ENCODE peak calls at places on chromosomes 2 and 18, in eight cellular contexts. One of them, this sample, is unnamed.
A peak's percentile ranks its signal among the peaks of the same experiment; 100 is the strongest.

GRCh38 chr2:233289590-233290424 is 17.8 kb upstream of the SAG start:
- DNase-seq in NCI-H1092 treated with DMSO at 0.1 percent for 48 hours: no peak
- DNase-seq in frontal cortex: no peak
- DNase-seq in activated CD8-positive, alpha-beta memory T cell treated with anti-CD3 and anti-CD28 coated beads for 24 hours: no peak
- DNase-seq in SK-MEL-5: peak; percentile 80
- DNase-seq in fibroblast of mammary gland: no peak
- DNase-seq in Daoy: no peak
- DNase-seq in body of pancreas: no peak
- DNase-seq in this sample: no peak

GRCh38 chr18:23038712-23039111 is 96.6 kb upstream of the CABLES1 start:
- DNase-seq in fibroblast of mammary gland: peak; percentile 69
- DNase-seq in frontal cortex: no peak
- DNase-seq in NCI-H1092 treated with DMSO at 0.1 percent for 48 hours: no peak
- DNase-seq in body of pancreas: no peak
- DNase-seq in Daoy: peak; percentile 55
- DNase-seq in activated CD8-positive, alpha-beta memory T cell treated with anti-CD3 and anti-CD28 coated beads for 24 hours: no peak
- DNase-seq in SK-MEL-5: peak; percentile 75
- DNase-seq in this sample: no peak

GRCh38 chr2:187078297-187078696 is 229.3 kb upstream of the ZSWIM2 start:
- DNase-seq in fibroblast of mammary gland: peak; percentile 68
- DNase-seq in frontal cortex: no peak
- DNase-seq in NCI-H1092 treated with DMSO at 0.1 percent for 48 hours: no peak
- DNase-seq in SK-MEL-5: no peak
- DNase-seq in activated CD8-positive, alpha-beta memory T cell treated with anti-CD3 and anti-CD28 coated beads for 24 hours: no peak
- DNase-seq in Daoy: peak; percentile 5
- DNase-seq in body of pancreas: no peak
- DNase-seq in this sample: no peak

GRCh38 chr2:113886479-113887383 is 3.2 kb upstream of the ACTR3 start:
- DNase-seq in Daoy: peak; percentile 90
- DNase-seq in NCI-H1092 treated with DMSO at 0.1 percent for 48 hours: no peak
- DNase-seq in body of pancreas: peak; percentile 66
- DNase-seq in activated CD8-positive, alpha-beta memory T cell treated with anti-CD3 and anti-CD28 coated beads for 24 hours: peak; percentile 69
- DNase-seq in frontal cortex: no peak
- DNase-seq in SK-MEL-5: peak; percentile 27
- DNase-seq in fibroblast of mammary gland: peak; percentile 91
- DNase-seq in this sample: no peak

GRCh38 chr2:1559589-1560175 is 146.4 kb downstream of the TPO start:
- DNase-seq in NCI-H1092 treated with DMSO at 0.1 percent for 48 hours: no peak
- DNase-seq in Daoy: no peak
- DNase-seq in fibroblast of mammary gland: no peak
- DNase-seq in activated CD8-positive, alpha-beta memory T cell treated with anti-CD3 and anti-CD28 coated beads for 24 hours: no peak
- DNase-seq in SK-MEL-5: no peak
- DNase-seq in body of pancreas: no peak
- DNase-seq in frontal cortex: no peak
- DNase-seq in this sample: no peak

GRCh38 chr2:185823773-185824172 is 85.2 kb downstream of the FSIP2 start:
- DNase-seq in frontal cortex: no peak
- DNase-seq in activated CD8-positive, alpha-beta memory T cell treated with anti-CD3 and anti-CD28 coated beads for 24 hours: no peak
- DNase-seq in fibroblast of mammary gland: no peak
- DNase-seq in body of pancreas: no peak
- DNase-seq in SK-MEL-5: no peak
- DNase-seq in NCI-H1092 treated with DMSO at 0.1 percent for 48 hours: no peak
- DNase-seq in Daoy: no peak
- DNase-seq in this sample: no peak

GRCh38 chr2:28142403-28142802 is 250.3 kb upstream of the FOSL2 start:
- DNase-seq in SK-MEL-5: no peak
- DNase-seq in fibroblast of mammary gland: peak; percentile 55
- DNase-seq in Daoy: no peak
- DNase-seq in frontal cortex: no peak
- DNase-seq in body of pancreas: no peak
- DNase-seq in NCI-H1092 treated with DMSO at 0.1 percent for 48 hours: no peak
- DNase-seq in activated CD8-positive, alpha-beta memory T cell treated with anti-CD3 and anti-CD28 coated beads for 24 hours: no peak
- DNase-seq in this sample: no peak

GRCh38 chr18:36735130-36735529 is 93.7 kb downstream of the TPGS2 start:
- DNase-seq in body of pancreas: no peak
- DNase-seq in Daoy: no peak
- DNase-seq in NCI-H1092 treated with DMSO at 0.1 percent for 48 hours: no peak
- DNase-seq in SK-MEL-5: no peak
- DNase-seq in activated CD8-positive, alpha-beta memory T cell treated with anti-CD3 and anti-CD28 coated beads for 24 hours: no peak
- DNase-seq in fibroblast of mammary gland: no peak
- DNase-seq in frontal cortex: no peak
- DNase-seq in this sample: no peak

GRCh38 chr18:48928787-48929186 is 22.0 kb downstream of the SMAD7 start:
- DNase-seq in SK-MEL-5: peak; percentile 36
- DNase-seq in frontal cortex: no peak
- DNase-seq in activated CD8-positive, alpha-beta memory T cell treated with anti-CD3 and anti-CD28 coated beads for 24 hours: peak; percentile 85
- DNase-seq in NCI-H1092 treated with DMSO at 0.1 percent for 48 hours: peak; percentile 94
- DNase-seq in Daoy: peak; percentile 88
- DNase-seq in body of pancreas: peak; percentile 75
- DNase-seq in fibroblast of mammary gland: no peak
- DNase-seq in this sample: peak; percentile 90

GRCh38 chr2:208350610-208351009 is 56.0 kb upstream of the PTH2R start:
- DNase-seq in frontal cortex: no peak
- DNase-seq in Daoy: no peak
- DNase-seq in body of pancreas: no peak
- DNase-seq in SK-MEL-5: no peak
- DNase-seq in NCI-H1092 treated with DMSO at 0.1 percent for 48 hours: no peak
- DNase-seq in fibroblast of mammary gland: peak; percentile 59
- DNase-seq in activated CD8-positive, alpha-beta memory T cell treated with anti-CD3 and anti-CD28 coated beads for 24 hours: no peak
- DNase-seq in this sample: no peak

GRCh38 chr2:64951306-64951953 is 37.8 kb upstream of the SLC1A4 start:
- DNase-seq in frontal cortex: no peak
- DNase-seq in activated CD8-positive, alpha-beta memory T cell treated with anti-CD3 and anti-CD28 coated beads for 24 hours: no peak
- DNase-seq in SK-MEL-5: no peak
- DNase-seq in fibroblast of mammary gland: no peak
- DNase-seq in NCI-H1092 treated with DMSO at 0.1 percent for 48 hours: no peak
- DNase-seq in body of pancreas: no peak
- DNase-seq in Daoy: no peak
- DNase-seq in this sample: no peak

GRCh38 chr2:219273887-219274391 is 5.2 kb upstream of the DNAJB2 start:
- DNase-seq in SK-MEL-5: no peak
- DNase-seq in Daoy: peak; percentile 95
- DNase-seq in fibroblast of mammary gland: no peak
- DNase-seq in frontal cortex: no peak
- DNase-seq in body of pancreas: no peak
- DNase-seq in activated CD8-positive, alpha-beta memory T cell treated with anti-CD3 and anti-CD28 coated beads for 24 hours: no peak
- DNase-seq in NCI-H1092 treated with DMSO at 0.1 percent for 48 hours: no peak
- DNase-seq in this sample: no peak

GRCh38 chr2:46537046-46537445 is 57.7 kb downstream of the TMEM247 start:
- DNase-seq in fibroblast of mammary gland: no peak
- DNase-seq in Daoy: no peak
- DNase-seq in frontal cortex: no peak
- DNase-seq in activated CD8-positive, alpha-beta memory T cell treated with anti-CD3 and anti-CD28 coated beads for 24 hours: no peak
- DNase-seq in NCI-H1092 treated with DMSO at 0.1 percent for 48 hours: no peak
- DNase-seq in body of pancreas: no peak
- DNase-seq in SK-MEL-5: no peak
- DNase-seq in this sample: no peak

GRCh38 chr2:232323328-232323650 is 55.3 kb upstream of the ALPP start:
- DNase-seq in SK-MEL-5: no peak
- DNase-seq in body of pancreas: no peak
- DNase-seq in fibroblast of mammary gland: no peak
- DNase-seq in frontal cortex: no peak
- DNase-seq in NCI-H1092 treated with DMSO at 0.1 percent for 48 hours: no peak
- DNase-seq in Daoy: no peak
- DNase-seq in activated CD8-positive, alpha-beta memory T cell treated with anti-CD3 and anti-CD28 coated beads for 24 hours: peak; percentile 59
- DNase-seq in this sample: no peak

GRCh38 chr2:218832520-218832919 is 917 bp upstream of the PRKAG3 start:
- DNase-seq in fibroblast of mammary gland: peak; percentile 42
- DNase-seq in activated CD8-positive, alpha-beta memory T cell treated with anti-CD3 and anti-CD28 coated beads for 24 hours: no peak
- DNase-seq in frontal cortex: no peak
- DNase-seq in body of pancreas: no peak
- DNase-seq in NCI-H1092 treated with DMSO at 0.1 percent for 48 hours: no peak
- DNase-seq in Daoy: peak; percentile 52
- DNase-seq in SK-MEL-5: no peak
- DNase-seq in this sample: no peak

GRCh38 chr2:74894261-74895030 is 60.5 kb downstream of the HK2 start:
- DNase-seq in body of pancreas: no peak
- DNase-seq in Daoy: peak; percentile 62
- DNase-seq in frontal cortex: no peak
- DNase-seq in activated CD8-positive, alpha-beta memory T cell treated with anti-CD3 and anti-CD28 coated beads for 24 hours: no peak
- DNase-seq in fibroblast of mammary gland: peak; percentile 88
- DNase-seq in NCI-H1092 treated with DMSO at 0.1 percent for 48 hours: no peak
- DNase-seq in SK-MEL-5: no peak
- DNase-seq in this sample: no peak

GRCh38 chr18:79489900-79490592 is 94.3 kb downstream of the NFATC1 start:
- DNase-seq in body of pancreas: no peak
- DNase-seq in frontal cortex: no peak
- DNase-seq in activated CD8-positive, alpha-beta memory T cell treated with anti-CD3 and anti-CD28 coated beads for 24 hours: no peak
- DNase-seq in Daoy: no peak
- DNase-seq in fibroblast of mammary gland: no peak
- DNase-seq in SK-MEL-5: no peak
- DNase-seq in NCI-H1092 treated with DMSO at 0.1 percent for 48 hours: no peak
- DNase-seq in this sample: no peak

GRCh38 chr18:43665239-43665788 is 388.0 kb upstream of the SYT4 start:
- DNase-seq in body of pancreas: no peak
- DNase-seq in frontal cortex: no peak
- DNase-seq in Daoy: no peak
- DNase-seq in activated CD8-positive, alpha-beta memory T cell treated with anti-CD3 and anti-CD28 coated beads for 24 hours: no peak
- DNase-seq in SK-MEL-5: no peak
- DNase-seq in fibroblast of mammary gland: peak; percentile 95
- DNase-seq in NCI-H1092 treated with DMSO at 0.1 percent for 48 hours: no peak
- DNase-seq in this sample: no peak

GRCh38 chr2:190545756-190546385 is 11.3 kb upstream of the NEMP2 start:
- DNase-seq in SK-MEL-5: no peak
- DNase-seq in activated CD8-positive, alpha-beta memory T cell treated with anti-CD3 and anti-CD28 coated beads for 24 hours: no peak
- DNase-seq in fibroblast of mammary gland: no peak
- DNase-seq in frontal cortex: no peak
- DNase-seq in body of pancreas: no peak
- DNase-seq in NCI-H1092 treated with DMSO at 0.1 percent for 48 hours: no peak
- DNase-seq in Daoy: no peak
- DNase-seq in this sample: no peak

GRCh38 chr2:205827809-205828208 is 145.5 kb downstream of the NRP2 start:
- DNase-seq in Daoy: no peak
- DNase-seq in frontal cortex: no peak
- DNase-seq in activated CD8-positive, alpha-beta memory T cell treated with anti-CD3 and anti-CD28 coated beads for 24 hours: no peak
- DNase-seq in NCI-H1092 treated with DMSO at 0.1 percent for 48 hours: no peak
- DNase-seq in SK-MEL-5: no peak
- DNase-seq in body of pancreas: no peak
- DNase-seq in fibroblast of mammary gland: no peak
- DNase-seq in this sample: no peak

GRCh38 chr2:240931319-240931949 is 25.3 kb downstream of the CROCC2 start:
- DNase-seq in body of pancreas: no peak
- DNase-seq in fibroblast of mammary gland: no peak
- DNase-seq in activated CD8-positive, alpha-beta memory T cell treated with anti-CD3 and anti-CD28 coated beads for 24 hours: peak; percentile 35
- DNase-seq in frontal cortex: no peak
- DNase-seq in NCI-H1092 treated with DMSO at 0.1 percent for 48 hours: no peak
- DNase-seq in SK-MEL-5: no peak
- DNase-seq in Daoy: no peak
- DNase-seq in this sample: no peak

GRCh38 chr2:6113796-6114195 is 421.6 kb downstream of the SOX11 start:
- DNase-seq in SK-MEL-5: peak; percentile 67
- DNase-seq in NCI-H1092 treated with DMSO at 0.1 percent for 48 hours: no peak
- DNase-seq in fibroblast of mammary gland: no peak
- DNase-seq in activated CD8-positive, alpha-beta memory T cell treated with anti-CD3 and anti-CD28 coated beads for 24 hours: no peak
- DNase-seq in body of pancreas: no peak
- DNase-seq in frontal cortex: peak; percentile 38
- DNase-seq in Daoy: no peak
- DNase-seq in this sample: no peak

GRCh38 chr2:84741182-84741822 is 139.6 kb downstream of the TRABD2A start:
- DNase-seq in activated CD8-positive, alpha-beta memory T cell treated with anti-CD3 and anti-CD28 coated beads for 24 hours: peak; percentile 70
- DNase-seq in fibroblast of mammary gland: peak; percentile 23
- DNase-seq in frontal cortex: no peak
- DNase-seq in NCI-H1092 treated with DMSO at 0.1 percent for 48 hours: no peak
- DNase-seq in Daoy: peak; percentile 66
- DNase-seq in SK-MEL-5: peak; percentile 92
- DNase-seq in body of pancreas: peak; percentile 5
- DNase-seq in this sample: no peak

GRCh38 chr2:10246370-10246769 is 56.3 kb upstream of the HPCAL1 start:
- DNase-seq in SK-MEL-5: no peak
- DNase-seq in fibroblast of mammary gland: no peak
- DNase-seq in body of pancreas: no peak
- DNase-seq in frontal cortex: no peak
- DNase-seq in NCI-H1092 treated with DMSO at 0.1 percent for 48 hours: no peak
- DNase-seq in Daoy: no peak
- DNase-seq in activated CD8-positive, alpha-beta memory T cell treated with anti-CD3 and anti-CD28 coated beads for 24 hours: no peak
- DNase-seq in this sample: no peak

GRCh38 chr2:130762031-130762909 is 6.9 kb downstream of the AMER3 start:
- DNase-seq in activated CD8-positive, alpha-beta memory T cell treated with anti-CD3 and anti-CD28 coated beads for 24 hours: no peak
- DNase-seq in body of pancreas: no peak
- DNase-seq in SK-MEL-5: no peak
- DNase-seq in NCI-H1092 treated with DMSO at 0.1 percent for 48 hours: no peak
- DNase-seq in Daoy: no peak
- DNase-seq in fibroblast of mammary gland: no peak
- DNase-seq in frontal cortex: no peak
- DNase-seq in this sample: no peak

GRCh38 chr2:214201892-214202291 is 209.0 kb upstream of the VWC2L start:
- DNase-seq in body of pancreas: no peak
- DNase-seq in Daoy: no peak
- DNase-seq in activated CD8-positive, alpha-beta memory T cell treated with anti-CD3 and anti-CD28 coated beads for 24 hours: no peak
- DNase-seq in frontal cortex: no peak
- DNase-seq in NCI-H1092 treated with DMSO at 0.1 percent for 48 hours: no peak
- DNase-seq in fibroblast of mammary gland: no peak
- DNase-seq in SK-MEL-5: no peak
- DNase-seq in this sample: no peak

GRCh38 chr2:219998099-219998498 is 370.7 kb downstream of the SLC4A3 start:
- DNase-seq in activated CD8-positive, alpha-beta memory T cell treated with anti-CD3 and anti-CD28 coated beads for 24 hours: no peak
- DNase-seq in frontal cortex: no peak
- DNase-seq in NCI-H1092 treated with DMSO at 0.1 percent for 48 hours: no peak
- DNase-seq in Daoy: no peak
- DNase-seq in fibroblast of mammary gland: peak; percentile 57
- DNase-seq in body of pancreas: no peak
- DNase-seq in SK-MEL-5: peak; percentile 48
- DNase-seq in this sample: no peak

GRCh38 chr2:127634626-127635379 is 11.2 kb upstream of the GPR17 start:
- DNase-seq in frontal cortex: no peak
- DNase-seq in NCI-H1092 treated with DMSO at 0.1 percent for 48 hours: no peak
- DNase-seq in body of pancreas: no peak
- DNase-seq in activated CD8-positive, alpha-beta memory T cell treated with anti-CD3 and anti-CD28 coated beads for 24 hours: no peak
- DNase-seq in Daoy: no peak
- DNase-seq in SK-MEL-5: no peak
- DNase-seq in fibroblast of mammary gland: no peak
- DNase-seq in this sample: no peak

GRCh38 chr2:219597552-219598307 is at the start of gene STK11IP:
- DNase-seq in activated CD8-positive, alpha-beta memory T cell treated with anti-CD3 and anti-CD28 coated beads for 24 hours: peak; percentile 95
- DNase-seq in body of pancreas: peak; percentile 98
- DNase-seq in frontal cortex: peak; percentile 83
- DNase-seq in fibroblast of mammary gland: peak; percentile 96
- DNase-seq in Daoy: peak; percentile 98
- DNase-seq in NCI-H1092 treated with DMSO at 0.1 percent for 48 hours: peak; percentile 93
- DNase-seq in SK-MEL-5: peak; percentile 97
- DNase-seq in this sample: peak; percentile 99

GRCh38 chr2:106956879-106957278 is 70.9 kb upstream of the ST6GAL2 start:
- DNase-seq in NCI-H1092 treated with DMSO at 0.1 percent for 48 hours: no peak
- DNase-seq in body of pancreas: no peak
- DNase-seq in fibroblast of mammary gland: peak; percentile 97
- DNase-seq in activated CD8-positive, alpha-beta memory T cell treated with anti-CD3 and anti-CD28 coated beads for 24 hours: no peak
- DNase-seq in Daoy: peak; percentile 92
- DNase-seq in frontal cortex: no peak
- DNase-seq in SK-MEL-5: no peak
- DNase-seq in this sample: no peak

GRCh38 chr2:60556998-60557955 is 3.8 kb upstream of the BCL11A start:
- DNase-seq in SK-MEL-5: no peak
- DNase-seq in fibroblast of mammary gland: no peak
- DNase-seq in activated CD8-positive, alpha-beta memory T cell treated with anti-CD3 and anti-CD28 coated beads for 24 hours: no peak
- DNase-seq in Daoy: peak; percentile 19
- DNase-seq in frontal cortex: no peak
- DNase-seq in body of pancreas: no peak
- DNase-seq in NCI-H1092 treated with DMSO at 0.1 percent for 48 hours: no peak
- DNase-seq in this sample: no peak

GRCh38 chr2:44929680-44930273 is 11.7 kb upstream of the SIX3 start:
- DNase-seq in SK-MEL-5: no peak
- DNase-seq in frontal cortex: peak; percentile 10
- DNase-seq in body of pancreas: no peak
- DNase-seq in fibroblast of mammary gland: no peak
- DNase-seq in NCI-H1092 treated with DMSO at 0.1 percent for 48 hours: no peak
- DNase-seq in activated CD8-positive, alpha-beta memory T cell treated with anti-CD3 and anti-CD28 coated beads for 24 hours: no peak
- DNase-seq in Daoy: no peak
- DNase-seq in this sample: no peak

GRCh38 chr2:100017633-100018032 is 124.8 kb downstream of the AFF3 start:
- DNase-seq in NCI-H1092 treated with DMSO at 0.1 percent for 48 hours: no peak
- DNase-seq in fibroblast of mammary gland: peak; percentile 55
- DNase-seq in SK-MEL-5: no peak
- DNase-seq in Daoy: peak; percentile 22
- DNase-seq in frontal cortex: no peak
- DNase-seq in activated CD8-positive, alpha-beta memory T cell treated with anti-CD3 and anti-CD28 coated beads for 24 hours: no peak
- DNase-seq in body of pancreas: no peak
- DNase-seq in this sample: no peak

GRCh38 chr2:196696423-196697073 is 57.0 kb downstream of the CCDC150 start:
- DNase-seq in NCI-H1092 treated with DMSO at 0.1 percent for 48 hours: no peak
- DNase-seq in body of pancreas: no peak
- DNase-seq in Daoy: peak; percentile 59
- DNase-seq in SK-MEL-5: no peak
- DNase-seq in activated CD8-positive, alpha-beta memory T cell treated with anti-CD3 and anti-CD28 coated beads for 24 hours: no peak
- DNase-seq in frontal cortex: no peak
- DNase-seq in fibroblast of mammary gland: peak; percentile 90
- DNase-seq in this sample: no peak